ENCODE peak calls at places on chromosomes 13 and 19, in seven cellular contexts. One of them, this sample, is unnamed.

GRCh38 chr19:823565-824121 is 1.9 kb upstream of the PLPPR3 start:
- DNase-seq in foreskin fibroblast: no peak
- DNase-seq in colonic mucosa: no peak
- DNase-seq in cardiac fibroblast: no peak
- DNase-seq in endodermal cell: peak; percentile 76
- DNase-seq in HCT116: no peak
- DNase-seq in astrocyte of the cerebellum: no peak
- DNase-seq in this sample: peak; percentile 46

GRCh38 chr19:34350161-34350561 is 14.8 kb upstream of the GPI start:
- DNase-seq in foreskin fibroblast: peak; percentile 35
- DNase-seq in colonic mucosa: no peak
- DNase-seq in cardiac fibroblast: peak; percentile 13
- DNase-seq in endodermal cell: no peak
- DNase-seq in HCT116: no peak
- DNase-seq in astrocyte of the cerebellum: no peak
- DNase-seq in this sample: no peak

GRCh38 chr19:10551698-10552301 is 8.1 kb downstream of the ATG4D start:
- DNase-seq in foreskin fibroblast: no peak
- DNase-seq in colonic mucosa: peak; percentile 46
- DNase-seq in cardiac fibroblast: peak; percentile 58
- DNase-seq in endodermal cell: peak; percentile 62
- DNase-seq in HCT116: peak; percentile 33
- DNase-seq in astrocyte of the cerebellum: no peak
- DNase-seq in this sample: peak; percentile 20

GRCh38 chr19:1147934-1148549 is 26.0 kb downstream of the SBNO2 start:
- DNase-seq in foreskin fibroblast: no peak
- DNase-seq in colonic mucosa: no peak
- DNase-seq in cardiac fibroblast: no peak
- DNase-seq in endodermal cell: no peak
- DNase-seq in HCT116: no peak
- DNase-seq in astrocyte of the cerebellum: no peak
- DNase-seq in this sample: no peak

GRCh38 chr13:96090240-96091101 is 564 bp downstream of the HS6ST3 start:
- DNase-seq in foreskin fibroblast: peak; percentile 12
- DNase-seq in colonic mucosa: no peak
- DNase-seq in cardiac fibroblast: peak; percentile 13
- DNase-seq in endodermal cell: peak; percentile 78
- DNase-seq in HCT116: no peak
- DNase-seq in astrocyte of the cerebellum: no peak
- DNase-seq in this sample: no peak

GRCh38 chr13:28747851-28748250 is 29.1 kb upstream of the SLC46A3 start:
- DNase-seq in foreskin fibroblast: no peak
- DNase-seq in colonic mucosa: no peak
- DNase-seq in cardiac fibroblast: no peak
- DNase-seq in endodermal cell: no peak
- DNase-seq in HCT116: no peak
- DNase-seq in astrocyte of the cerebellum: no peak
- DNase-seq in this sample: no peak

GRCh38 chr13:102090532-102090931 is 311.3 kb downstream of the FGF14 start:
- DNase-seq in foreskin fibroblast: no peak
- DNase-seq in colonic mucosa: no peak
- DNase-seq in cardiac fibroblast: no peak
- DNase-seq in endodermal cell: no peak
- DNase-seq in HCT116: no peak
- DNase-seq in astrocyte of the cerebellum: no peak
- DNase-seq in this sample: no peak

GRCh38 chr13:110560606-110561334 is 752 bp downstream of the RAB20 start:
- DNase-seq in foreskin fibroblast: peak; percentile 16
- DNase-seq in colonic mucosa: no peak
- DNase-seq in cardiac fibroblast: peak; percentile 45
- DNase-seq in endodermal cell: no peak
- DNase-seq in HCT116: no peak
- DNase-seq in astrocyte of the cerebellum: no peak
- DNase-seq in this sample: no peak

GRCh38 chr13:39402221-39402620 is 200.8 kb downstream of the LHFPL6 start:
- DNase-seq in foreskin fibroblast: no peak
- DNase-seq in colonic mucosa: no peak
- DNase-seq in cardiac fibroblast: no peak
- DNase-seq in endodermal cell: no peak
- DNase-seq in HCT116: no peak
- DNase-seq in astrocyte of the cerebellum: no peak
- DNase-seq in this sample: no peak

GRCh38 chr13:84121456-84121855 is 239.2 kb upstream of the SLITRK1 start:
- DNase-seq in foreskin fibroblast: no peak
- DNase-seq in colonic mucosa: no peak
- DNase-seq in cardiac fibroblast: no peak
- DNase-seq in endodermal cell: no peak
- DNase-seq in HCT116: no peak
- DNase-seq in astrocyte of the cerebellum: no peak
- DNase-seq in this sample: no peak

GRCh38 chr13:50366488-50367174 is 351.4 kb downstream of the KCNRG start:
- DNase-seq in foreskin fibroblast: no peak
- DNase-seq in colonic mucosa: no peak
- DNase-seq in cardiac fibroblast: no peak
- DNase-seq in endodermal cell: no peak
- DNase-seq in HCT116: no peak
- DNase-seq in astrocyte of the cerebellum: no peak
- DNase-seq in this sample: no peak

GRCh38 chr19:51726049-51726448 is 2.3 kb upstream of the HAS1 start:
- DNase-seq in foreskin fibroblast: peak; percentile 53
- DNase-seq in colonic mucosa: peak; percentile 39
- DNase-seq in cardiac fibroblast: peak; percentile 96
- DNase-seq in endodermal cell: peak; percentile 59
- DNase-seq in HCT116: no peak
- DNase-seq in astrocyte of the cerebellum: no peak
- DNase-seq in this sample: no peak

GRCh38 chr19:54302252-54302651 is 10.7 kb downstream of the LILRA5 start:
- DNase-seq in foreskin fibroblast: no peak
- DNase-seq in colonic mucosa: no peak
- DNase-seq in cardiac fibroblast: no peak
- DNase-seq in endodermal cell: no peak
- DNase-seq in HCT116: no peak
- DNase-seq in astrocyte of the cerebellum: no peak
- DNase-seq in this sample: no peak

GRCh38 chr13:52070929-52071523 is 46.5 kb downstream of the UTP14C start:
- DNase-seq in foreskin fibroblast: peak; percentile 31
- DNase-seq in colonic mucosa: no peak
- DNase-seq in cardiac fibroblast: peak; percentile 61
- DNase-seq in endodermal cell: no peak
- DNase-seq in HCT116: no peak
- DNase-seq in astrocyte of the cerebellum: no peak
- DNase-seq in this sample: no peak

GRCh38 chr19:58021541-58022282 is 12.1 kb upstream of the ZSCAN1 start:
- DNase-seq in foreskin fibroblast: peak; percentile 34
- DNase-seq in colonic mucosa: peak; percentile 64
- DNase-seq in cardiac fibroblast: peak; percentile 69
- DNase-seq in endodermal cell: peak; percentile 85
- DNase-seq in HCT116: no peak
- DNase-seq in astrocyte of the cerebellum: no peak
- DNase-seq in this sample: no peak
- TF ChIP-seq CTCF in foreskin fibroblast: peak; percentile 21
- TF ChIP-seq CTCF in colonic mucosa: peak; percentile 25
- TF ChIP-seq CTCF in cardiac fibroblast: peak; percentile 53
- TF ChIP-seq CTCF in endodermal cell: peak; percentile 77
- TF ChIP-seq CTCF in HCT116: no peak
- TF ChIP-seq CTCF in astrocyte of the cerebellum: peak; percentile 9
- TF ChIP-seq CTCF in this sample: no peak

GRCh38 chr13:70310720-70311119 is 202.5 kb upstream of the KLHL1 start:
- DNase-seq in foreskin fibroblast: no peak
- DNase-seq in colonic mucosa: peak; percentile 21
- DNase-seq in cardiac fibroblast: no peak
- DNase-seq in endodermal cell: peak; percentile 66
- DNase-seq in HCT116: peak; percentile 26
- DNase-seq in astrocyte of the cerebellum: peak; percentile 34
- DNase-seq in this sample: peak; percentile 8
- TF ChIP-seq CTCF in foreskin fibroblast: no peak
- TF ChIP-seq CTCF in colonic mucosa: no peak
- TF ChIP-seq CTCF in cardiac fibroblast: no peak
- TF ChIP-seq CTCF in endodermal cell: peak; percentile 78
- TF ChIP-seq CTCF in HCT116: peak; percentile 21
- TF ChIP-seq CTCF in astrocyte of the cerebellum: peak; percentile 57
- TF ChIP-seq CTCF in this sample: no peak

DNA sequence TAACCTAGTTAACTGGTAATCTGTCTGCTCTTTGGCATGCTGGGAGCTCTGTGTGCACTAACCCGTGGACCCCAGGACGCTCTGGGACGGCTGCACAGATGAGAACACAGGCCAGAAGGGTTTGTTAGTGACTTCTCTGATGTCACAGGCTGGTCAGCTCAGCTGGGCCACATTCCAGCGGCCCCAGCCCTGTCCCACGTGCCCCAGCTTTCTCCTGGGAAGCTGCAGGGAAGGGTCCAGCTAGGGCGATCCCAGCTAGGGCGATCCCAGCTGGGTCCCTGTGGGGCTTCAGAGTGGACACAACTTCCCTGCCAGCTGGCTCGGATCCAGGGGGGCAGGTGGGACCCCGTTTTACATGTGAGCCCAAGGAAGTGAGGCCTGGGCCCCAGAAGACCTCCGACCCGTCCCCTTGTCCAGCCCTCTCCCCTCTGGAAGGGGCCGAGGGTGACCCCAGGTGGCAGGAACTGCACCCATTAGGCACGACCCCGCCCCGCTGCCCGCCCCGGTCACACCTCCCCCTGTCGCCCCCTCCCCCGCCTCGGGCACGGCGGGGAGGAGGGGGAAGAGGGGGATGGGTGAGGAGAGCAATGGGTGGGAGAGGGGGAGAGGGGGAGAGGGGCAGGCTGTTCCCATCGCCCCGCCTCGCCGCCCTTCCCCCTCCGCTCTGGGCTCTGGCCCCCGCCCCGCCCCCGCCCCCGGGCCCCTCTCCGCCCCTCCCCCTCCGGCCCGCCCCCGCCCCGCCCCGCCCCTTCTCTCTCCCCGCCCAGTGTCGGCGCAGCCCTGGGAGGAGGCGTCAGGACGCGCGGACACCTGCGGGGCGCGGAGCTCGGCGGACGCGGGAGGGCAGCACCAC is 75.2 kb upstream of the MCF2L start:
- DNase-seq in foreskin fibroblast: no peak
- DNase-seq in colonic mucosa: peak; percentile 61
- DNase-seq in cardiac fibroblast: peak; percentile 22
- DNase-seq in endodermal cell: peak; percentile 93
- DNase-seq in HCT116: no peak
- DNase-seq in astrocyte of the cerebellum: no peak
- DNase-seq in this sample: peak; percentile 21
- TF ChIP-seq CTCF in foreskin fibroblast: no peak
- TF ChIP-seq CTCF in colonic mucosa: no peak
- TF ChIP-seq CTCF in cardiac fibroblast: no peak
- TF ChIP-seq CTCF in endodermal cell: peak; percentile 39
- TF ChIP-seq CTCF in HCT116: no peak
- TF ChIP-seq CTCF in astrocyte of the cerebellum: no peak
- TF ChIP-seq CTCF in this sample: no peak

GRCh38 chr19:17090501-17091074 is 15.0 kb downstream of the MYO9B start:
- DNase-seq in foreskin fibroblast: no peak
- DNase-seq in colonic mucosa: no peak
- DNase-seq in cardiac fibroblast: peak; percentile 83
- DNase-seq in endodermal cell: no peak
- DNase-seq in HCT116: no peak
- DNase-seq in astrocyte of the cerebellum: no peak
- DNase-seq in this sample: no peak
- TF ChIP-seq CTCF in foreskin fibroblast: no peak
- TF ChIP-seq CTCF in colonic mucosa: no peak
- TF ChIP-seq CTCF in cardiac fibroblast: no peak
- TF ChIP-seq CTCF in endodermal cell: no peak
- TF ChIP-seq CTCF in HCT116: no peak
- TF ChIP-seq CTCF in astrocyte of the cerebellum: no peak
- TF ChIP-seq CTCF in this sample: no peak